ENCODE peak calls at places on chromosome 20, in seven cellular contexts. N is GM23248, B is PC-9, L is astrocyte, X is HCT116, V is fibroblast of lung, M is IMR-90. A is an unnamed sample.

GRCh38 chr20:10511507-10512231 is 76.6 kb downstream of the SLX4IP start:
- DNase-seq in N (peak; percentile 97), M (peak; percentile 99), V (peak; percentile 98), X (peak; percentile 87), L (peak; percentile 100), B (peak; percentile 82), A (peak; percentile 98)

GRCh38 chr20:21433329-21433890 is 36.1 kb upstream of the NKX2-4 start:
- DNase-seq in M (peak; percentile 31), X (no peak), N (peak; percentile 68), V (no peak), B (no peak), L (peak; percentile 36), A (peak; percentile 62)

GRCh38 chr20:8394308-8394945 is 262.4 kb downstream of the PLCB1 start:
- DNase-seq in L (peak; percentile 21), M (peak; percentile 63), N (peak; percentile 83), X (no peak), B (no peak), V (peak; percentile 82), A (peak; percentile 26)

GRCh38 chr20:44496976-44497375 is 21.3 kb downstream of the TTPAL start:
- DNase-seq in M (peak; percentile 96), L (peak; percentile 92), V (peak; percentile 61), X (peak; percentile 39), B (peak; percentile 35), N (peak; percentile 95), A (peak; percentile 97)

GRCh38 chr20:36575066-36575743 is 1.8 kb downstream of the TGIF2 start:
- DNase-seq in B (peak; percentile 73), M (peak; percentile 54), V (peak; percentile 45), N (peak; percentile 47), L (peak; percentile 36), X (no peak), A (peak; percentile 12)

GRCh38 chr20:59120491-59120890 is 43.1 kb upstream of the ZNF831 start:
- DNase-seq in N (no peak), B (no peak), X (no peak), L (no peak), M (no peak), V (no peak), A (no peak)

GRCh38 chr20:50392138-50392866 is 117.9 kb upstream of the PTPN1 start:
- DNase-seq in V (no peak), L (no peak), X (no peak), M (no peak), B (no peak), N (no peak), A (peak; percentile 45)

GRCh38 chr20:51381557-51381956 is 161.0 kb downstream of the NFATC2 start:
- DNase-seq in M (no peak), L (no peak), N (no peak), V (no peak), B (no peak), X (no peak), A (no peak)

GRCh38 chr20:51092238-51092822 is 69.4 kb upstream of the KCNG1 start:
- DNase-seq in M (no peak), L (peak; percentile 41), V (no peak), X (no peak), N (no peak), B (no peak), A (no peak)

GRCh38 chr20:56702931-56703840 is 74.1 kb downstream of the TFAP2C start:
- DNase-seq in X (no peak), M (no peak), V (no peak), B (no peak), N (no peak), L (no peak), A (no peak)

GRCh38 chr20:60271597-60271996 is 313.4 kb downstream of the CDH26 start:
- DNase-seq in N (peak; percentile 36), V (no peak), B (no peak), L (no peak), M (peak; percentile 12), X (no peak), A (no peak)

GRCh38 chr20:50548396-50548795 is 38.2 kb downstream of the PTPN1 start:
- DNase-seq in X (no peak), V (no peak), L (no peak), N (no peak), B (no peak), M (no peak), A (no peak)

GRCh38 chr20:11379257-11380011 is 538.3 kb upstream of the BTBD3 start:
- DNase-seq in N (no peak), X (no peak), L (no peak), B (no peak), V (no peak), M (no peak), A (no peak)

GRCh38 chr20:59164681-59165388 is 1.2 kb downstream of the ZNF831 start:
- DNase-seq in L (no peak), N (no peak), X (no peak), B (no peak), V (no peak), M (no peak), A (no peak)

GRCh38 chr20:23954008-23954745 is 34.4 kb downstream of the GGTLC1 start:
- DNase-seq in B (no peak), L (no peak), M (no peak), V (no peak), X (no peak), N (no peak), A (no peak)

GRCh38 chr20:31936430-31936829 is 15.4 kb downstream of the PDRG1 start:
- DNase-seq in V (no peak), X (no peak), M (no peak), N (no peak), L (no peak), B (no peak), A (no peak)

GRCh38 chr20:33681728-33682353 is 4.3 kb downstream of the E2F1 start:
- DNase-seq in L (no peak), N (no peak), B (no peak), V (no peak), X (no peak), M (no peak), A (no peak)

GRCh38 chr20:9038791-9039190 is 30.1 kb upstream of the PLCB4 start:
- DNase-seq in V (peak; percentile 55), N (peak; percentile 57), X (no peak), L (no peak), B (no peak), M (peak; percentile 75), A (no peak)

GRCh38 chr20:58691773-58692578 is 624 bp upstream of the NPEPL1 start:
- DNase-seq in V (peak; percentile 53), X (no peak), N (peak; percentile 50), L (no peak), B (no peak), M (no peak), A (no peak)

GRCh38 chr20:62133051-62133845 is 9.9 kb downstream of the PSMA7 start:
- DNase-seq in V (no peak), N (no peak), L (peak; percentile 27), X (no peak), M (no peak), B (no peak), A (no peak)

GRCh38 chr20:20207872-20208271 is 155.5 kb downstream of the CFAP61 start:
- DNase-seq in B (no peak), N (no peak), X (no peak), V (no peak), L (no peak), M (no peak), A (no peak)

GRCh38 chr20:22686097-22686496 is 101.7 kb upstream of the FOXA2 start:
- DNase-seq in N (peak; percentile 82), L (peak; percentile 15), B (peak; percentile 41), V (peak; percentile 61), M (peak; percentile 61), X (peak; percentile 46), A (peak; percentile 50)

GRCh38 chr20:46212876-46213275 is 94.8 kb downstream of the CD40 start:
- DNase-seq in L (no peak), M (no peak), B (no peak), X (no peak), V (no peak), N (no peak), A (no peak)

GRCh38 chr20:38057351-38057972 is 23.9 kb downstream of the RPRD1B start:
- DNase-seq in L (peak; percentile 25), V (peak; percentile 75), N (peak; percentile 83), B (peak; percentile 76), M (peak; percentile 67), X (peak; percentile 58), A (peak; percentile 53)
- H3K27ac ChIP-seq in L (no peak overlapping the region), V (peak overlapping the region; percentile 22), N (no peak overlapping the region), B (no peak overlapping the region), M (no peak overlapping the region), X (no peak overlapping the region), A (no peak overlapping the region)

DNA sequence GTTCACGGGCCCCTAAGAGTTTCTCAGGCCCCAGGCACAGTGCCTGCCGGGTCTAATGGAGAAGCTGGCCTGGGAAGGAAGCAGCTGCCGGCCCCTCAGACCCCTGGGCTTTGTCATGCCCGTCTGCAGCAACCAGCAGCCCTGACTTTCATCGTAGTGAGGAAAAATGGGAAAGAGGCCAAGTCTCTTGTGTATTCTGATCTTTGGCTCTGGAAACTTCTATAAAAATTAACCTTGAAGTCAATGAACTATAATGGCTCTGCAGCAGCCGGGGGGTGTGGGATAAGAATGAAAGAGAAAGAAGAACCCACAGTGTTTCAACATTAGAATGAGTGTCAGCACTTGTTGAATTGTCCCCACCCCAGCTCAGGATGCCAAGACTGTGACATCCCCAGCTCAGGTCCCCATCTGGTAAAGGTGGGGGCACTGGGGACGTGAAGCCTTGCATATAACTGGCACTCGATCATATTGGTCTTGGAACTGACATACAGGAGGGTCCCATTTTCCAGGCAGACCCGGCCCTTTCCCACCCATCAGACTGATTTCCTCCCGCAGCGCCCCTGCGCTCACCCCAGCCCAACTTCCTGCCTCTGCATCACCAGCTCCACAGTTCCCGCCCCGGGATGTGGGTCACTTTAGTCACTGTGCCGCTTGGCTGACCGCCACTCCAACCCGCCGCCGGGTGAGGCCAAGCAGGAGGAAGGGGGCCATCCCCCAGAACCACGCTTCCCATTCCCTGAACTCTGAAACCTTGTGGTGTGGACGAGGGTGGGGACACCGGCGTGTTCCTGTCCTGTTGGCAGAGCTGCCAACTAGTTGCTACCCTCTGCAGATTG is 12.7 kb downstream of the TGM2 start:
- DNase-seq in X (no peak), N (peak; percentile 68), L (peak; percentile 68), V (peak; percentile 80), B (peak; percentile 98), M (peak; percentile 73), A (no peak)
- H3K4me2 ChIP-seq in X (no peak overlapping the region), N (no peak overlapping the region), L (peak overlapping the region; percentile 60), V (peak overlapping the region; percentile 63), B (peak overlapping the region; percentile 27), M (peak overlapping the region; percentile 71), A (no peak overlapping the region)

GRCh38 chr20:63214514-63214913 is 1.4 kb downstream of the YTHDF1 start:
- DNase-seq in N (no peak), B (no peak), X (no peak), V (no peak), L (no peak), M (no peak), A (no peak)
- H3K4me3 ChIP-seq in N (peak overlapping the region; percentile 87), B (peak overlapping the region; percentile 95), X (peak overlapping the region; percentile 90), V (no peak overlapping the region), L (peak overlapping the region; percentile 78), M (no peak overlapping the region), A (peak overlapping the region; percentile 72)

GRCh38 chr20:48298424-48298823 is 513.1 kb upstream of the SULF2 start:
- DNase-seq in X (no peak), B (no peak), M (no peak), N (no peak), V (no peak), L (no peak), A (no peak)
- H3K27ac ChIP-seq in X (no peak overlapping the region), B (peak overlapping the region; percentile 64), M (no peak overlapping the region), N (no peak overlapping the region), V (peak overlapping the region; percentile 48), L (peak overlapping the region; percentile 70), A (peak overlapping the region; percentile 33)

GRCh38 chr20:18628330-18628941 is 40.6 kb downstream of the DTD1 start:
- DNase-seq in M (no peak), L (no peak), X (no peak), N (peak; percentile 15), V (no peak), B (peak; percentile 33), A (peak; percentile 8)
- H3K4me2 ChIP-seq in M (no peak overlapping the region), L (no peak overlapping the region), X (no peak overlapping the region), N (no peak overlapping the region), V (no peak overlapping the region), B (no peak overlapping the region), A (no peak overlapping the region)